ENCODE peak calls at places on chromosomes 3 and 15, in six cellular contexts. K is stimulated activated naive CD8-positive, alpha-beta T cell treated with anti-CD3 and anti-CD28 coated beads, Interleukin-15, Interleukin-2, amounts not matched to agents 100 U/mL and 50 U/mL, for 24 hours; S is T-helper 2 cell; W is neuronal stem cell; P is posterior vena cava; Y is stimulated activated CD4-positive, alpha-beta T cell treated with anti-CD3 and anti-CD28 coated beads, TNF-alpha, amount 100 ng/mL, for 1 hour. X is an unnamed sample.

GRCh38 chr3:170425491-170426239 is 7.0 kb downstream of the CLDN11 start:
- DNase-seq in Y (no peak), S (no peak), P (no peak), W (peak), K (no peak), X (no peak)

GRCh38 chr3:139774570-139775302 is 97.0 kb upstream of the NMNAT3 start:
- DNase-seq in S (no peak), P (no peak), W (peak), Y (no peak), K (no peak), X (no peak)

GRCh38 chr3:139301654-139302053 is 42.2 kb upstream of the MRPS22 start:
- DNase-seq in W (no peak), Y (no peak), P (no peak), K (no peak), S (peak), X (no peak)

GRCh38 chr15:35546581-35547381 is 816 bp upstream of the DPH6 start:
- DNase-seq in S (no peak), W (no peak), P (peak), K (peak), Y (no peak), X (no peak)

GRCh38 chr3:134485075-134485536 is 679 bp downstream of the ANAPC13 start:
- DNase-seq in K (peak), W (peak), Y (no peak), P (no peak), S (peak), X (no peak)

GRCh38 chr15:31127596-31128261 is 26.2 kb upstream of the TRPM1 start:
- DNase-seq in W (no peak), Y (no peak), P (no peak), S (no peak), K (no peak), X (no peak)

GRCh38 chr15:69668049-69668705 is 215.6 kb downstream of the RPLP1 start:
- DNase-seq in K (no peak), P (peak), S (no peak), Y (no peak), W (no peak), X (no peak)

GRCh38 chr3:186432189-186432588 is 70.2 kb upstream of the DGKG start:
- DNase-seq in W (no peak), Y (no peak), K (no peak), P (no peak), S (no peak), X (no peak)

GRCh38 chr3:134372405-134373277 is 1.6 kb downstream of the AMOTL2 start:
- DNase-seq in P (peak), W (no peak), K (no peak), Y (no peak), S (no peak), X (no peak)

GRCh38 chr3:146326875-146327543 is 76.1 kb upstream of the PLSCR4 start:
- DNase-seq in P (no peak), K (no peak), Y (no peak), W (peak), S (no peak), X (peak)

GRCh38 chr3:59469948-59470723 is 420.3 kb upstream of the CFAP20DC start:
- DNase-seq in Y (no peak), S (peak), K (no peak), P (no peak), W (no peak), X (no peak)

GRCh38 chr3:186287723-186288122 is 74.3 kb downstream of the DGKG start:
- DNase-seq in Y (no peak), P (no peak), K (no peak), S (no peak), W (no peak), X (no peak)

GRCh38 chr3:54120657-54121403 is 1.5 kb upstream of the CACNA2D3 start:
- DNase-seq in P (no peak), Y (no peak), S (no peak), K (no peak), W (no peak), X (no peak)

GRCh38 chr3:172853911-172854648 is 103.6 kb downstream of the ECT2 start:
- DNase-seq in K (no peak), Y (no peak), P (no peak), S (no peak), W (peak), X (no peak)

GRCh38 chr15:38683382-38684242 is 119.0 kb upstream of the RASGRP1 start:
- DNase-seq in Y (no peak), W (peak), S (peak), P (no peak), K (peak), X (peak)

GRCh38 chr3:56862352-56863062 is 60.8 kb upstream of the ARHGEF3 start:
- DNase-seq in Y (no peak), P (no peak), K (peak), S (peak), W (no peak), X (peak)

GRCh38 chr3:154060606-154061380 is 60.4 kb upstream of the ARHGEF26 start:
- DNase-seq in P (no peak), K (no peak), S (no peak), Y (no peak), W (no peak), X (no peak)

GRCh38 chr3:143302638-143303171 is 183.1 kb downstream of the CHST2 start:
- DNase-seq in P (peak), S (no peak), K (no peak), Y (no peak), W (no peak), X (peak)